ENCODE peak calls at places on chromosomes 7 and 10, in eight cellular contexts. One of them, this sample, is unnamed.

GRCh38 chr7:142787783-142788182 is 17.0 kb downstream of the PRSS2 start:
- DNase-seq in transverse colon: no peak
- DNase-seq in dorsolateral prefrontal cortex: no peak
- DNase-seq in astrocyte: no peak
- DNase-seq in DND-41: peak; percentile 49
- DNase-seq in psoas muscle: no peak
- DNase-seq in foreskin fibroblast: no peak
- DNase-seq in HCT116: no peak
- DNase-seq in this sample: no peak

GRCh38 chr10:97744405-97745035 is 7.6 kb downstream of the ZFYVE27 start:
- DNase-seq in DND-41: no peak
- DNase-seq in psoas muscle: no peak
- DNase-seq in foreskin fibroblast: no peak
- DNase-seq in dorsolateral prefrontal cortex: no peak
- DNase-seq in astrocyte: no peak
- DNase-seq in transverse colon: no peak
- DNase-seq in HCT116: no peak
- DNase-seq in this sample: no peak

GRCh38 chr10:14008648-14009072 is 322.1 kb downstream of the FRMD4A start:
- DNase-seq in astrocyte: no peak
- DNase-seq in dorsolateral prefrontal cortex: no peak
- DNase-seq in HCT116: no peak
- DNase-seq in foreskin fibroblast: no peak
- DNase-seq in DND-41: no peak
- DNase-seq in psoas muscle: no peak
- DNase-seq in transverse colon: no peak
- DNase-seq in this sample: peak; percentile 67

GRCh38 chr7:54596747-54597146 is 54.6 kb downstream of the VSTM2A start:
- DNase-seq in foreskin fibroblast: no peak
- DNase-seq in DND-41: no peak
- DNase-seq in dorsolateral prefrontal cortex: no peak
- DNase-seq in psoas muscle: no peak
- DNase-seq in transverse colon: no peak
- DNase-seq in HCT116: no peak
- DNase-seq in astrocyte: no peak
- DNase-seq in this sample: no peak

GRCh38 chr7:5692112-5692844 is 89.2 kb downstream of the RNF216 start:
- DNase-seq in psoas muscle: peak; percentile 92
- DNase-seq in HCT116: no peak
- DNase-seq in transverse colon: peak; percentile 50
- DNase-seq in astrocyte: peak; percentile 97
- DNase-seq in DND-41: no peak
- DNase-seq in dorsolateral prefrontal cortex: no peak
- DNase-seq in foreskin fibroblast: peak; percentile 96
- DNase-seq in this sample: peak; percentile 100

GRCh38 chr7:99311702-99312101 is 14.0 kb upstream of the ARPC1A start:
- DNase-seq in DND-41: no peak
- DNase-seq in dorsolateral prefrontal cortex: no peak
- DNase-seq in foreskin fibroblast: no peak
- DNase-seq in astrocyte: no peak
- DNase-seq in HCT116: no peak
- DNase-seq in psoas muscle: no peak
- DNase-seq in transverse colon: no peak
- DNase-seq in this sample: no peak

GRCh38 chr7:36904101-36904500 is 179.8 kb upstream of the AOAH start:
- DNase-seq in DND-41: no peak
- DNase-seq in psoas muscle: no peak
- DNase-seq in HCT116: no peak
- DNase-seq in foreskin fibroblast: no peak
- DNase-seq in transverse colon: no peak
- DNase-seq in astrocyte: no peak
- DNase-seq in dorsolateral prefrontal cortex: no peak
- DNase-seq in this sample: no peak

GRCh38 chr10:71831646-71832552 is 19.2 kb downstream of the PSAP start:
- DNase-seq in psoas muscle: no peak
- DNase-seq in DND-41: no peak
- DNase-seq in transverse colon: peak; percentile 42
- DNase-seq in foreskin fibroblast: peak; percentile 64
- DNase-seq in HCT116: no peak
- DNase-seq in dorsolateral prefrontal cortex: peak; percentile 50
- DNase-seq in astrocyte: peak; percentile 40
- DNase-seq in this sample: no peak

GRCh38 chr10:92124524-92125168 is 166.2 kb downstream of the CPEB3 start:
- DNase-seq in psoas muscle: no peak
- DNase-seq in foreskin fibroblast: peak; percentile 75
- DNase-seq in astrocyte: peak; percentile 92
- DNase-seq in DND-41: no peak
- DNase-seq in HCT116: no peak
- DNase-seq in dorsolateral prefrontal cortex: no peak
- DNase-seq in transverse colon: peak; percentile 39
- DNase-seq in this sample: peak; percentile 78

GRCh38 chr7:157253850-157254249 is 83.0 kb upstream of the DNAJB6 start:
- DNase-seq in astrocyte: no peak
- DNase-seq in DND-41: no peak
- DNase-seq in psoas muscle: peak; percentile 85
- DNase-seq in transverse colon: peak; percentile 65
- DNase-seq in foreskin fibroblast: no peak
- DNase-seq in dorsolateral prefrontal cortex: peak; percentile 88
- DNase-seq in HCT116: no peak
- DNase-seq in this sample: no peak

GRCh38 chr10:62978417-62978955 is 154.6 kb upstream of the NRBF2 start:
- DNase-seq in psoas muscle: no peak
- DNase-seq in foreskin fibroblast: no peak
- DNase-seq in transverse colon: no peak
- DNase-seq in HCT116: no peak
- DNase-seq in dorsolateral prefrontal cortex: no peak
- DNase-seq in DND-41: no peak
- DNase-seq in astrocyte: peak; percentile 87
- DNase-seq in this sample: peak; percentile 23

GRCh38 chr10:89699581-89700064 is 1.8 kb upstream of the KIF20B start:
- DNase-seq in psoas muscle: no peak
- DNase-seq in dorsolateral prefrontal cortex: no peak
- DNase-seq in astrocyte: no peak
- DNase-seq in foreskin fibroblast: peak; percentile 43
- DNase-seq in DND-41: no peak
- DNase-seq in HCT116: no peak
- DNase-seq in transverse colon: no peak
- DNase-seq in this sample: peak; percentile 47

GRCh38 chr7:135799881-135800280 is 51.3 kb upstream of the FAM180A start:
- DNase-seq in foreskin fibroblast: no peak
- DNase-seq in psoas muscle: no peak
- DNase-seq in DND-41: no peak
- DNase-seq in astrocyte: no peak
- DNase-seq in HCT116: no peak
- DNase-seq in dorsolateral prefrontal cortex: no peak
- DNase-seq in transverse colon: no peak
- DNase-seq in this sample: no peak

GRCh38 chr10:85916999-85917573 is 449.5 kb downstream of the GRID1 start:
- DNase-seq in psoas muscle: no peak
- DNase-seq in astrocyte: no peak
- DNase-seq in HCT116: no peak
- DNase-seq in DND-41: no peak
- DNase-seq in dorsolateral prefrontal cortex: no peak
- DNase-seq in foreskin fibroblast: no peak
- DNase-seq in transverse colon: no peak
- DNase-seq in this sample: no peak

GRCh38 chr7:87833130-87833529 is 43.0 kb downstream of the SLC25A40 start:
- DNase-seq in dorsolateral prefrontal cortex: no peak
- DNase-seq in psoas muscle: no peak
- DNase-seq in DND-41: no peak
- DNase-seq in foreskin fibroblast: no peak
- DNase-seq in HCT116: no peak
- DNase-seq in astrocyte: no peak
- DNase-seq in transverse colon: no peak
- DNase-seq in this sample: no peak

GRCh38 chr10:3805791-3806381 is 20.9 kb upstream of the KLF6 start:
- DNase-seq in HCT116: peak; percentile 51
- DNase-seq in psoas muscle: peak; percentile 65
- DNase-seq in transverse colon: peak; percentile 61
- DNase-seq in astrocyte: peak; percentile 83
- DNase-seq in DND-41: peak; percentile 91
- DNase-seq in foreskin fibroblast: peak; percentile 88
- DNase-seq in dorsolateral prefrontal cortex: no peak
- DNase-seq in this sample: peak; percentile 80

GRCh38 chr7:3464900-3465622 is 164.0 kb downstream of the SDK1 start:
- DNase-seq in psoas muscle: no peak
- DNase-seq in dorsolateral prefrontal cortex: no peak
- DNase-seq in astrocyte: no peak
- DNase-seq in DND-41: no peak
- DNase-seq in foreskin fibroblast: no peak
- DNase-seq in transverse colon: no peak
- DNase-seq in HCT116: no peak
- DNase-seq in this sample: no peak

GRCh38 chr10:3271385-3272115 is 99.0 kb upstream of the PITRM1 start:
- DNase-seq in astrocyte: no peak
- DNase-seq in dorsolateral prefrontal cortex: no peak
- DNase-seq in DND-41: no peak
- DNase-seq in foreskin fibroblast: no peak
- DNase-seq in psoas muscle: no peak
- DNase-seq in transverse colon: no peak
- DNase-seq in HCT116: no peak
- DNase-seq in this sample: no peak

GRCh38 chr7:18165176-18165575 is 137.5 kb upstream of the PRPS1L1 start:
- DNase-seq in astrocyte: no peak
- DNase-seq in foreskin fibroblast: no peak
- DNase-seq in HCT116: no peak
- DNase-seq in transverse colon: no peak
- DNase-seq in DND-41: no peak
- DNase-seq in dorsolateral prefrontal cortex: no peak
- DNase-seq in psoas muscle: no peak
- DNase-seq in this sample: peak; percentile 44

GRCh38 chr10:11175823-11176243 is 158.2 kb downstream of the CELF2 start:
- DNase-seq in dorsolateral prefrontal cortex: no peak
- DNase-seq in DND-41: no peak
- DNase-seq in HCT116: no peak
- DNase-seq in astrocyte: no peak
- DNase-seq in psoas muscle: no peak
- DNase-seq in foreskin fibroblast: no peak
- DNase-seq in transverse colon: peak; percentile 35
- DNase-seq in this sample: no peak

GRCh38 chr7:92621026-92621540 is 30.9 kb upstream of the FAM133B start:
- DNase-seq in astrocyte: peak; percentile 91
- DNase-seq in HCT116: peak; percentile 53
- DNase-seq in psoas muscle: peak; percentile 52
- DNase-seq in dorsolateral prefrontal cortex: no peak
- DNase-seq in DND-41: peak; percentile 87
- DNase-seq in foreskin fibroblast: peak; percentile 93
- DNase-seq in transverse colon: peak; percentile 76
- DNase-seq in this sample: peak; percentile 93

GRCh38 chr10:49417311-49418052 is 21.6 kb upstream of the DRGX start:
- DNase-seq in foreskin fibroblast: no peak
- DNase-seq in psoas muscle: no peak
- DNase-seq in transverse colon: no peak
- DNase-seq in HCT116: no peak
- DNase-seq in astrocyte: no peak
- DNase-seq in dorsolateral prefrontal cortex: peak; percentile 35
- DNase-seq in DND-41: no peak
- DNase-seq in this sample: no peak

GRCh38 chr7:44279731-44280505 is 45.5 kb downstream of the CAMK2B start:
- DNase-seq in psoas muscle: peak; percentile 32
- DNase-seq in DND-41: no peak
- DNase-seq in transverse colon: peak; percentile 4
- DNase-seq in astrocyte: no peak
- DNase-seq in dorsolateral prefrontal cortex: peak; percentile 34
- DNase-seq in foreskin fibroblast: no peak
- DNase-seq in HCT116: no peak
- DNase-seq in this sample: no peak

GRCh38 chr7:70785427-70785826 is 346.5 kb upstream of the GALNT17 start:
- DNase-seq in DND-41: no peak
- DNase-seq in HCT116: no peak
- DNase-seq in transverse colon: no peak
- DNase-seq in dorsolateral prefrontal cortex: no peak
- DNase-seq in astrocyte: no peak
- DNase-seq in foreskin fibroblast: peak; percentile 8
- DNase-seq in psoas muscle: no peak
- DNase-seq in this sample: no peak

GRCh38 chr7:96596120-96596826 is 113.4 kb downstream of the SEM1 start:
- DNase-seq in transverse colon: no peak
- DNase-seq in HCT116: no peak
- DNase-seq in psoas muscle: no peak
- DNase-seq in foreskin fibroblast: no peak
- DNase-seq in dorsolateral prefrontal cortex: no peak
- DNase-seq in astrocyte: no peak
- DNase-seq in DND-41: no peak
- DNase-seq in this sample: peak; percentile 13
- TF ChIP-seq CTCF in transverse colon: no peak
- TF ChIP-seq CTCF in HCT116: peak; percentile 23
- TF ChIP-seq CTCF in psoas muscle: peak; percentile 4
- TF ChIP-seq CTCF in foreskin fibroblast: no peak
- TF ChIP-seq CTCF in dorsolateral prefrontal cortex: no peak
- TF ChIP-seq CTCF in astrocyte: no peak
- TF ChIP-seq CTCF in DND-41: no peak
- TF ChIP-seq CTCF in this sample: peak; percentile 33

GRCh38 chr10:12264204-12264908 is 68.4 kb downstream of the CDC123 start:
- DNase-seq in transverse colon: peak; percentile 85
- DNase-seq in dorsolateral prefrontal cortex: peak; percentile 75
- DNase-seq in HCT116: peak; percentile 60
- DNase-seq in DND-41: peak; percentile 86
- DNase-seq in psoas muscle: peak; percentile 84
- DNase-seq in foreskin fibroblast: peak; percentile 92
- DNase-seq in astrocyte: peak; percentile 64
- DNase-seq in this sample: peak; percentile 69
- H3K4me3 ChIP-seq in transverse colon: no peak overlapping the region
- H3K4me3 ChIP-seq in dorsolateral prefrontal cortex: peak overlapping the region; percentile 49
- H3K4me3 ChIP-seq in HCT116: no peak overlapping the region
- H3K4me3 ChIP-seq in DND-41: peak overlapping the region; percentile 42
- H3K4me3 ChIP-seq in psoas muscle: peak overlapping the region; percentile 58
- H3K4me3 ChIP-seq in foreskin fibroblast: peak overlapping the region; percentile 44
- H3K4me3 ChIP-seq in astrocyte: peak overlapping the region; percentile 62
- H3K4me3 ChIP-seq in this sample: peak overlapping the region; percentile 54

GRCh38 chr7:12269100-12269895 is 58.2 kb downstream of the TMEM106B start:
- DNase-seq in transverse colon: no peak
- DNase-seq in astrocyte: no peak
- DNase-seq in DND-41: no peak
- DNase-seq in HCT116: no peak
- DNase-seq in psoas muscle: peak; percentile 30
- DNase-seq in foreskin fibroblast: no peak
- DNase-seq in dorsolateral prefrontal cortex: no peak
- DNase-seq in this sample: no peak

DNA sequence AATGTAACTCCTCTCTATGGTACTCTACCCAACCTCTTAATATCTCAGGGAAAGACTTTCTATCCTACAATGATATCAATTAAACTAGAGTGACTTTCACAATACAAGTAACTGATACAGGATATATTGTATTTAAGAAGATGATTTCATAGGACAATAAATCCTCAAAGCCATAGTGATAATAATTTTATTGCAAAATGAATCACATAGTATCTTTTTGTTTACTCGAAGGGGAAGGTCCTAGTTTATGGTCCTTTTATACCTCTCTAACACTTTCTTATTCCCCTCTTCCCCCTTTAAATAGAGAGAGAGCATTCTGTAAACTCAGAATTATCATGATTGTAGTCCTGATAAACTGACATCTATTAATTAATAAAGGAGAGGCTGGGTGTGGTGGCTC is 56.4 kb downstream of the TMEM106B start:
- DNase-seq in foreskin fibroblast: no peak
- DNase-seq in dorsolateral prefrontal cortex: no peak
- DNase-seq in transverse colon: no peak
- DNase-seq in psoas muscle: no peak
- DNase-seq in HCT116: no peak
- DNase-seq in DND-41: no peak
- DNase-seq in astrocyte: no peak
- DNase-seq in this sample: no peak
- TF ChIP-seq CTCF in foreskin fibroblast: no peak
- TF ChIP-seq CTCF in dorsolateral prefrontal cortex: no peak
- TF ChIP-seq CTCF in transverse colon: no peak
- TF ChIP-seq CTCF in psoas muscle: no peak
- TF ChIP-seq CTCF in HCT116: no peak
- TF ChIP-seq CTCF in DND-41: no peak
- TF ChIP-seq CTCF in astrocyte: no peak
- TF ChIP-seq CTCF in this sample: no peak

GRCh38 chr7:111927383-111928019 is 278.7 kb downstream of the DOCK4 start:
- DNase-seq in foreskin fibroblast: no peak
- DNase-seq in DND-41: no peak
- DNase-seq in dorsolateral prefrontal cortex: no peak
- DNase-seq in psoas muscle: no peak
- DNase-seq in HCT116: no peak
- DNase-seq in transverse colon: no peak
- DNase-seq in astrocyte: no peak
- DNase-seq in this sample: no peak
- H3K4me3 ChIP-seq in foreskin fibroblast: no peak overlapping the region
- H3K4me3 ChIP-seq in DND-41: no peak overlapping the region
- H3K4me3 ChIP-seq in dorsolateral prefrontal cortex: no peak overlapping the region
- H3K4me3 ChIP-seq in psoas muscle: no peak overlapping the region
- H3K4me3 ChIP-seq in HCT116: no peak overlapping the region
- H3K4me3 ChIP-seq in transverse colon: no peak overlapping the region
- H3K4me3 ChIP-seq in astrocyte: no peak overlapping the region
- H3K4me3 ChIP-seq in this sample: no peak overlapping the region